ENCODE peak calls at places on chromosomes 16 and 17, in five cellular contexts. P is NCI-H345, L is NCI-H774, D is immature natural killer cell, K is AG04450. O is an unnamed sample.

GRCh38 chr16:3646348-3646920 is 8.1 kb upstream of the DNASE1 start:
- DNase-seq in P (peak), L (peak), D (no peak), K (no peak), O (peak)

GRCh38 chr16:89911375-89911774 is 7.3 kb upstream of the MC1R start:
- DNase-seq in P (no peak), L (no peak), D (no peak), K (no peak), O (no peak)

GRCh38 chr17:42520540-42520951 is 15.5 kb upstream of the NAGLU start:
- DNase-seq in P (no peak), L (no peak), D (peak), K (no peak), O (no peak)

GRCh38 chr17:57987582-57988300 is at the start of gene VEZF1:
- DNase-seq in P (peak), L (peak), D (peak), K (no peak), O (peak)

GRCh38 chr17:82303944-82304808 is 13.2 kb downstream of the CD7 start:
- DNase-seq in P (no peak), L (no peak), D (no peak), K (no peak), O (no peak)

GRCh38 chr16:53224932-53225533 is 170.2 kb downstream of the CHD9 start:
- DNase-seq in P (no peak), L (no peak), D (no peak), K (no peak), O (no peak)

GRCh38 chr16:81492307-81492706 is 47.7 kb downstream of the CMIP start:
- DNase-seq in P (no peak), L (no peak), D (no peak), K (no peak), O (no peak)

GRCh38 chr17:39618252-39618913 is 8.4 kb upstream of the PPP1R1B start:
- DNase-seq in P (no peak), L (no peak), D (no peak), K (no peak), O (no peak)

GRCh38 chr16:71426069-71426879 is 15.6 kb downstream of the TLE7 start:
- DNase-seq in P (no peak), L (peak), D (no peak), K (peak), O (peak)

GRCh38 chr17:64202683-64203430 is 60.2 kb downstream of the TEX2 start:
- DNase-seq in P (no peak), L (no peak), D (no peak), K (no peak), O (no peak)

GRCh38 chr17:40433551-40434384 is 9.5 kb upstream of the IGFBP4 start:
- DNase-seq in P (no peak), L (no peak), D (no peak), K (no peak), O (no peak)

GRCh38 chr17:21194210-21194609 is 19.8 kb downstream of the TMEM11 start:
- DNase-seq in P (peak), L (no peak), D (no peak), K (no peak), O (no peak)

GRCh38 chr17:13888043-13888442 is 181.3 kb upstream of the COX10 start:
- DNase-seq in P (no peak), L (no peak), D (no peak), K (no peak), O (no peak)

GRCh38 chr17:79850571-79851460 is 11.6 kb upstream of the CBX4 start:
- DNase-seq in P (no peak), L (no peak), D (no peak), K (no peak), O (no peak)

GRCh38 chr16:12149971-12150370 is 173.4 kb downstream of the SNX29 start:
- DNase-seq in P (no peak), L (no peak), D (no peak), K (no peak), O (no peak)

GRCh38 chr17:2029911-2030778 is at the start of gene DPH1:
- DNase-seq in P (peak), L (peak), D (peak), K (peak), O (peak)

GRCh38 chr16:86093801-86094750 is 195.1 kb downstream of the IRF8 start:
- DNase-seq in P (no peak), L (no peak), D (no peak), K (no peak), O (no peak)

GRCh38 chr17:55576237-55576998 is 65.2 kb upstream of the SMIM36 start:
- DNase-seq in P (no peak), L (no peak), D (no peak), K (peak), O (peak)

GRCh38 chr16:69851491-69852240 is 89.5 kb downstream of the WWP2 start:
- DNase-seq in P (no peak), L (no peak), D (no peak), K (no peak), O (no peak)

GRCh38 chr16:58120216-58120615 is 9.0 kb downstream of the CFAP20 start:
- DNase-seq in P (no peak), L (no peak), D (no peak), K (no peak), O (no peak)

GRCh38 chr17:43530303-43531081 is 15.6 kb downstream of the ETV4 start:
- DNase-seq in P (peak), L (peak), D (no peak), K (peak), O (peak)

GRCh38 chr17:30208214-30208613 is 27.3 kb downstream of the SLC6A4 start:
- DNase-seq in P (no peak), L (no peak), D (no peak), K (no peak), O (no peak)

GRCh38 chr17:20059728-20060188 is 50.6 kb downstream of the SPECC1 start:
- DNase-seq in P (peak), L (no peak), D (no peak), K (no peak), O (peak)

GRCh38 chr17:36703860-36704266 is 102.5 kb downstream of the MRM1 start:
- DNase-seq in P (no peak), L (no peak), D (peak), K (no peak), O (no peak)

GRCh38 chr17:82228278-82228841 is 482 bp upstream of the SLC16A3 start:
- DNase-seq in P (no peak), L (no peak), D (peak), K (no peak), O (peak)

GRCh38 chr17:79921411-79922160 is 82.3 kb upstream of the CBX4 start:
- DNase-seq in P (no peak), L (no peak), D (no peak), K (no peak), O (no peak)

GRCh38 chr17:80191720-80192265 is 22.0 kb downstream of the CARD14 start:
- DNase-seq in P (no peak), L (no peak), D (no peak), K (no peak), O (no peak)

GRCh38 chr16:54647731-54648221 is 282.9 kb upstream of the IRX5 start:
- DNase-seq in P (no peak), L (no peak), D (no peak), K (no peak), O (no peak)

GRCh38 chr16:67021321-67021720 is 7.6 kb upstream of the CBFB start:
- DNase-seq in P (no peak), L (no peak), D (no peak), K (no peak), O (no peak)

GRCh38 chr16:12874135-12874534 is 27.3 kb upstream of the SHISA9 start:
- DNase-seq in P (no peak), L (no peak), D (no peak), K (no peak), O (no peak)

GRCh38 chr16:86026136-86026905 is 127.4 kb downstream of the IRF8 start:
- DNase-seq in P (no peak), L (no peak), D (no peak), K (no peak), O (no peak)

GRCh38 chr16:29023279-29024278 is 38.7 kb downstream of the LAT start:
- DNase-seq in P (no peak), L (no peak), D (no peak), K (no peak), O (no peak)

GRCh38 chr16:74309789-74310781 is 13.5 kb downstream of the PSMD7 start:
- DNase-seq in P (peak), L (peak), D (peak), K (peak), O (peak)

GRCh38 chr16:88721236-88721635 is 14.9 kb downstream of the CTU2 start:
- DNase-seq in P (no peak), L (no peak), D (no peak), K (no peak), O (no peak)

GRCh38 chr16:14180431-14181059 is 109.4 kb downstream of the MRTFB start:
- DNase-seq in P (no peak), L (no peak), D (no peak), K (no peak), O (no peak)

GRCh38 chr17:36837616-36838272 is 99.5 kb upstream of the LHX1 start:
- DNase-seq in P (no peak), L (peak), D (no peak), K (no peak), O (no peak)

GRCh38 chr17:75340636-75341035 is 51.4 kb upstream of the SLC25A19 start:
- DNase-seq in P (no peak), L (no peak), D (no peak), K (no peak), O (no peak)

O was measured in DMS153.